ENCODE peak calls at places on chromosomes 4 and X, in five cellular contexts. H, O, E, W and F are unnamed samples.

GRCh38 chrX:68693481-68694410 is 46.3 kb downstream of the STARD8 start:
- DNase-seq in H (peak), O (no peak), E (no peak), W (no peak), F (no peak)

GRCh38 chr4:155353923-155354540 is 22.7 kb downstream of the MAP9 start:
- DNase-seq in H (peak), O (peak), E (peak), W (no peak), F (no peak)

GRCh38 chrX:46165411-46165810 is 379.8 kb downstream of the ZNF674 start:
- DNase-seq in H (no peak), O (no peak), E (no peak), W (no peak), F (no peak)

GRCh38 chr4:184657144-184657543 is 7.6 kb downstream of the PRIMPOL start:
- DNase-seq in H (no peak), O (no peak), E (no peak), W (no peak), F (no peak)

GRCh38 chr4:6107114-6107791 is 89.0 kb upstream of the C4orf50 start:
- DNase-seq in H (no peak), O (peak), E (no peak), W (no peak), F (no peak)

GRCh38 chrX:32592786-32593185 is 618.6 kb downstream of the DMD start:
- DNase-seq in H (no peak), O (no peak), E (no peak), W (no peak), F (no peak)

GRCh38 chr4:40056722-40057539 is at the start of gene N4BP2:
- DNase-seq in H (peak), O (peak), E (peak), W (peak), F (peak)

GRCh38 chr4:110400071-110400470 is 75.9 kb upstream of the ENPEP start:
- DNase-seq in H (no peak), O (no peak), E (no peak), W (no peak), F (no peak)

GRCh38 chr4:80732010-80732409 is 298.5 kb upstream of the BMP3 start:
- DNase-seq in H (no peak), O (no peak), E (no peak), W (no peak), F (no peak)

GRCh38 chr4:153067376-153067775 is 131.3 kb downstream of the FHDC1 start:
- DNase-seq in H (no peak), O (no peak), E (no peak), W (no peak), F (no peak)

GRCh38 chr4:101970555-101970954 is 180.0 kb downstream of the BANK1 start:
- DNase-seq in H (no peak), O (no peak), E (no peak), W (no peak), F (no peak)

GRCh38 chrX:41922694-41923171 is 621 bp downstream of the CASK start:
- DNase-seq in H (peak), O (peak), E (peak), W (peak), F (no peak)

GRCh38 chr4:85147481-85148076 is 181.1 kb upstream of the WDFY3 start:
- DNase-seq in H (no peak), O (peak), E (peak), W (no peak), F (no peak)

GRCh38 chr4:182310316-182310715 is 67.1 kb downstream of the TENM3 start:
- DNase-seq in H (no peak), O (no peak), E (no peak), W (no peak), F (no peak)

GRCh38 chrX:53055244-53055849 is 6.8 kb downstream of the GPR173 start:
- DNase-seq in H (no peak), O (no peak), E (no peak), W (no peak), F (no peak)

GRCh38 chrX:130726661-130727060 is 176.3 kb downstream of the ENOX2 start:
- DNase-seq in H (no peak), O (no peak), E (no peak), W (no peak), F (no peak)

GRCh38 chrX:30270639-30271038 is 23.7 kb downstream of the MAGEB1 start:
- DNase-seq in H (no peak), O (no peak), E (no peak), W (no peak), F (no peak)